ENCODE peak calls at places on chromosomes 7 and 10, in four cellular contexts. K, P, E and I are unnamed samples.

GRCh38 chr10:61964059-61964709 is 62.7 kb downstream of the ARID5B start:
- DNase-seq in K (no peak), E (no peak), P (no peak), I (no peak)

GRCh38 chr7:114343949-114344708 is 70.5 kb upstream of the FOXP2 start:
- DNase-seq in P (no peak), E (no peak), K (no peak), I (no peak)

GRCh38 chr7:71482284-71482683 is 350.3 kb downstream of the GALNT17 start:
- DNase-seq in K (no peak), E (no peak), P (no peak), I (no peak)

GRCh38 chr7:111224354-111225231 is 133.7 kb downstream of the LRRN3 start:
- DNase-seq in K (no peak), P (no peak), E (no peak), I (no peak)

GRCh38 chr10:133143546-133143945 is 16.5 kb upstream of the KNDC1 start:
- DNase-seq in K (no peak), P (no peak), E (no peak), I (no peak)

GRCh38 chr7:124208642-124209041 is 175.8 kb upstream of the TMEM229A start:
- DNase-seq in K (no peak), P (no peak), E (no peak), I (no peak)

GRCh38 chr7:27155816-27156507 is 513 bp downstream of the HOXA7 start:
- DNase-seq in E (peak; percentile 54), K (peak; percentile 45), P (no peak), I (no peak)

GRCh38 chr7:94368371-94368791 is 26.3 kb upstream of the COL1A2 start:
- DNase-seq in P (no peak), K (no peak), E (no peak), I (no peak)

GRCh38 chr7:12025246-12025645 is 185.8 kb upstream of the TMEM106B start:
- DNase-seq in P (no peak), E (no peak), K (no peak), I (no peak)

DNA sequence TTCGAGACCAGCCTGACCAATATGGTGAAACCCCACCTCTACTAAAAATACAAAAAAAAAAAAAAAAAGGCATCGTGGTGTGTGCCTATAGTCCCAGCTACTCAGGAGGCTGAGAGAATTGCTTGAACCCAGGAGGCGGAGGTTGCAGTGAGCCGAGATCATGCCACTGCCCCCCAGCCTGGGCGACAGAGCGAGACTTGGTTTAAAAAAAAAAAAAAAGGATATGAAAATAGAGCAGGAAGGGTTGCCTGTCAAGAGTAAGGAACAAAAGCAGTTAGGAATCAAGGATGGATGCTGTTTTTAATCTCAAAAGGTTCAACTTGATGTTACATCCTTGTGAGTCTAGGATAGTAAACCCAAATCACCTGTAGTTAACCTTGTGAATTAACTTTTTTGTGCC is 11.8 kb upstream of the ASCC1 start:
- DNase-seq in P (no peak), K (no peak), E (no peak), I (no peak)
- H3K36me3 ChIP-seq in P (peaks cover 11% of the 10 kb centered on the region), K (peaks cover 8% of the 10 kb centered on the region), E (peaks cover 3% of the 10 kb centered on the region), I (peaks cover 28% of the 10 kb centered on the region)

GRCh38 chr10:119153041-119153440 is 12.5 kb downstream of the SFXN4 start:
- DNase-seq in E (no peak), P (no peak), K (peak; percentile 65), I (no peak)
- H3K36me3 ChIP-seq in E (no peaks in the 10 kb centered on the region), P (peaks cover 26% of the 10 kb centered on the region), K (peaks cover 83% of the 10 kb centered on the region), I (peaks cover 44% of the 10 kb centered on the region)

DNA sequence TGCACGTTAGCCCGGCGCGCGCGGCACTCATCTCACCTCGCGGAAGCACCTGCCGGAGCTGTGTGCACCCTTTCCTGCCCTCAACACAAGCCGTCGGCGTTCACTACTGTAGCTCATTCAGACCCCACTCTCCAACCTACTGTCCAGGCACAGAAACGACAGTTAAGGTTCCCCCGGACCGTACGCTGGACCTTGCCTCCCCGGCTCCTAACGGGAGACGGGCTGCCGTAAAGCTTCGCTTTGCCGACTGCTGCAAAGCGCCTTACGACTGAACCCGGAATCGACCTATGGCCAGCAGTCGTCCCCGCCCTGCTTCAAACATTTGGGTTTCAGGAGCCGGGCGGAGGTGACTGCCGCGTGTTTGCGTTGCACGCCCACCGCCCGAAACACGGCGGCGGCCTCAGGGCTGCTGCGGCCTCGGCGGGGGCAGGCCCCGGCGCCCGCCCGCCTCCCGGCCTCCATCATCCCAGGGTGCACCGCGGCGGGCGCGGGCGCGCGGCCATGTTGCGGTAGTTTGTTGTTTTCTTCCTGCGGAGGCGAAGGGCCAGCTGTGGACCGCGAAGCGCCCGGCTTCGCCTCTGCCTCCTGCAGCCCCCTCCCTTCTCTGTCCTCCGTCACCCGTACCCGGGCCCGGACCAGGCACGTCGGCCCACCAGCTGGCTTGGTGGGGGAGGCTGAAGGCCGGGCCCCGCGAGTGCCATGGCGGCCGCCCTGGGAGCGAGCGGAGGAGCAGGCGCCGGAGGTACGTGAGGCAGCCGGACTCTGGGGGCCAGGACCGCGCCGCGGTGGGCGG is at the start of gene RBM33:
- DNase-seq in K (peak; percentile 70), P (peak; percentile 75), E (peak; percentile 88), I (peak; percentile 19)
- H3K36me3 ChIP-seq in K (peaks cover 22% of the 10 kb centered on the region), P (no peaks in the 10 kb centered on the region), E (peaks cover 34% of the 10 kb centered on the region), I (peaks cover 4% of the 10 kb centered on the region)

GRCh38 chr7:30531286-30531685 is 26.7 kb upstream of the GGCT start:
- DNase-seq in P (no peak), K (no peak), E (no peak), I (no peak)
- H3K36me3 ChIP-seq in P (no peaks in the 10 kb centered on the region), K (no peaks in the 10 kb centered on the region), E (no peaks in the 10 kb centered on the region), I (no peaks in the 10 kb centered on the region)

GRCh38 chr10:100377830-100378229 is 30.8 kb downstream of the SCD start:
- DNase-seq in K (no peak), P (no peak), E (no peak), I (no peak)
- H3K36me3 ChIP-seq in K (peaks cover 15% of the 10 kb centered on the region), P (no peaks in the 10 kb centered on the region), E (peaks cover 13% of the 10 kb centered on the region), I (peaks cover 10% of the 10 kb centered on the region)

DNA sequence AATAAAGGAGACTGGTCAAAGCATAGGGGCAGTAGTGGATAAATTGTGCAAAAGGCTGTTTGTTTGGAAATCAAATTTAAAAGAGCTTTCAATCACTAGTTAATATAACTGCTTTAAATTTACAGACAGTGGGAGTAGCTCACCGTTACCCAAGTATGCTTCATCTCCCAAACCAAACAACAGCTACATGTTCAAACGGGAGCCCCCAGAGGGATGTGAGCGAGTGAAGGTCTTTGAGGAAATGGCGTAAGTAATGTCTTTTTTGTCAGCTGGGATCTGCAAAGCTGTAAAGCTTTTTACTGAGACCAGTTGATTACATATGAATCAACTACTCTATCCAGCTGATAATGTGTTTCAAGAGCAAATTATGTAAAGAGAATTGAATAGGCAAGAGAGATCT is 116.2 kb downstream of the GLCCI1 start:
- DNase-seq in E (peak; percentile 26), P (no peak), K (no peak), I (no peak)
- H3K36me3 ChIP-seq in E (no peaks in the 10 kb centered on the region), P (no peaks in the 10 kb centered on the region), K (no peaks in the 10 kb centered on the region), I (peaks cover 6% of the 10 kb centered on the region)